ENCODE peak calls at places on chromosome 2, in ten cellular contexts. D is HepG2, K is testis, H is HCT116, Q is lower leg skin, G is heart left ventricle, O is A549, F is H1, U is tibial nerve, J is IMR-90. C is an unnamed sample.

GRCh38 chr2:18378020-18378653 is 182.3 kb downstream of the RDH14 start:
- DNase-seq in D (peak; percentile 49), K (peak; percentile 60), H (peak; percentile 19), Q (no peak), G (peak; percentile 26), O (peak; percentile 55), F (peak; percentile 58), U (peak; percentile 43), J (peak; percentile 49), C (peak; percentile 10)

GRCh38 chr2:172398444-172398843 is 28.9 kb upstream of the ITGA6 start:
- DNase-seq in D (no peak), K (no peak), H (peak; percentile 3), Q (no peak), G (no peak), O (no peak), F (no peak), U (no peak), J (no peak), C (no peak)

GRCh38 chr2:138329591-138329990 is 172.0 kb upstream of the SPOPL start:
- DNase-seq in D (no peak), K (no peak), H (no peak), Q (no peak), G (no peak), O (no peak), F (no peak), U (no peak), J (no peak), C (no peak)

GRCh38 chr2:1855150-1855549 is 110.8 kb upstream of the PXDN start:
- DNase-seq in D (no peak), K (no peak), H (no peak), Q (no peak), G (no peak), O (no peak), F (peak; percentile 69), U (no peak), J (no peak), C (no peak)

GRCh38 chr2:65326276-65326675 is 98.6 kb downstream of the ACTR2 start:
- DNase-seq in D (no peak), K (no peak), H (no peak), Q (no peak), G (no peak), O (no peak), F (no peak), U (no peak), J (no peak), C (no peak)

GRCh38 chr2:234198976-234199375 is 148.5 kb downstream of the SPP2 start:
- DNase-seq in D (no peak), K (no peak), H (no peak), Q (no peak), G (no peak), O (no peak), F (no peak), U (no peak), J (peak; percentile 22), C (no peak)

GRCh38 chr2:66445076-66445724 is 10.3 kb downstream of the MEIS1 start:
- DNase-seq in D (no peak), K (no peak), H (no peak), Q (no peak), G (peak; percentile 25), O (no peak), F (peak; percentile 70), U (no peak), J (no peak), C (no peak)

GRCh38 chr2:205139822-205140612 is 542.3 kb upstream of the NRP2 start:
- DNase-seq in D (no peak), K (no peak), H (no peak), Q (peak; percentile 16), G (peak; percentile 19), O (no peak), F (peak; percentile 61), U (no peak), J (no peak), C (peak; percentile 76)

GRCh38 chr2:98868548-98869271 is 67.3 kb downstream of the CRACDL start:
- DNase-seq in D (peak; percentile 80), K (no peak), H (no peak), Q (no peak), G (no peak), O (no peak), F (no peak), U (no peak), J (no peak), C (no peak)

GRCh38 chr2:75065402-75066008 is 107.1 kb downstream of the POLE4 start:
- DNase-seq in D (no peak), K (no peak), H (no peak), Q (no peak), G (no peak), O (no peak), F (no peak), U (no peak), J (peak; percentile 55), C (no peak)

GRCh38 chr2:47783491-47784330 is 766 bp downstream of the MSH6 start:
- DNase-seq in D (peak; percentile 60), K (peak; percentile 89), H (peak; percentile 37), Q (peak; percentile 39), G (peak; percentile 69), O (peak; percentile 82), F (peak; percentile 89), U (peak; percentile 41), J (peak; percentile 32), C (peak; percentile 83)

DNA sequence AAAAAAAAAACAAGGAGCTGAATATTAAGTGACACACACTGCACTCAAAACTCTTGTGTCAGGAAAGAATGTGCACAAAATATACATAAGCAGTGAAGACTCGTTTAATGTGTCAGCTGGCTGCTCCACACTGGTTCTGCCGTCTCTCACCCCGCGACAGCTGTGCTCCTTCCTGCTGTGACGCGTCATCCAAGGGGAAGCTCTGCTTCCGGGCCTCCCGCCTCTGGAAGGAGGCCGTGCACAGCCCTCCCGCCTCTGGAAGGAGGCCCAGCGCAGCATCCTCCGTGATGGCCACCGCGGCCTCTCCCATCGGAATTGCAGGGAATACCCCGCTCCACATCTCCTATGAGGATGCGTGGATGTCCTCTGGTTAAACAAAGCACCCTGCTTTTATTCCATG is 151.0 kb downstream of the HDAC4 start:
- DNase-seq in D (no peak), K (no peak), H (no peak), Q (no peak), G (peak; percentile 85), O (no peak), F (no peak), U (no peak), J (peak; percentile 93), C (no peak)
- TF ChIP-seq POLR2A in D (no peak), K (no peak), H (no peak), Q (no peak), G (no peak), O (no peak), F (no peak), U (no peak), J (no peak), C (no peak)

GRCh38 chr2:100812573-100812972 is 7.4 kb upstream of the NPAS2 start:
- DNase-seq in D (no peak), K (no peak), H (no peak), Q (no peak), G (no peak), O (no peak), F (no peak), U (no peak), J (no peak), C (no peak)
- TF ChIP-seq POLR2A in D (no peak), K (no peak), H (no peak), Q (no peak), G (no peak), O (no peak), F (no peak), U (no peak), J (no peak), C (no peak)

GRCh38 chr2:84965827-84966226 is 5.1 kb upstream of the KCMF1 start:
- DNase-seq in D (no peak), K (no peak), H (no peak), Q (no peak), G (no peak), O (no peak), F (no peak), U (no peak), J (no peak), C (no peak)

GRCh38 chr2:84971799-84972790 is 1.1 kb downstream of the KCMF1 start:
- DNase-seq in D (no peak), K (peak; percentile 48), H (no peak), Q (peak; percentile 29), G (peak; percentile 57), O (peak; percentile 46), F (peak; percentile 69), U (no peak), J (peak; percentile 42), C (peak; percentile 78)

GRCh38 chr2:84969511-84970265 is 1.3 kb upstream of the KCMF1 start:
- DNase-seq in D (no peak), K (peak; percentile 30), H (no peak), Q (no peak), G (no peak), O (peak; percentile 52), F (no peak), U (no peak), J (peak; percentile 31), C (peak; percentile 63)

GRCh38 chr2:84970266-84970955 is 550 bp upstream of the KCMF1 start:
- DNase-seq in D (no peak), K (peak; percentile 65), H (no peak), Q (peak; percentile 37), G (peak; percentile 70), O (peak; percentile 70), F (peak; percentile 77), U (peak; percentile 40), J (peak; percentile 36), C (peak; percentile 78)

GRCh38 chr2:84970956-84971798 is at the start of gene KCMF1:
- DNase-seq in D (no peak), K (peak; percentile 75), H (no peak), Q (peak; percentile 36), G (peak; percentile 89), O (peak; percentile 89), F (peak; percentile 70), U (peak; percentile 39), J (peak; percentile 74), C (peak; percentile 83)
- TF ChIP-seq POLR2A in D (peak; percentile 68), K (no peak), H (no peak), Q (no peak), G (no peak), O (peak; percentile 40), F (peak; percentile 29), U (peak; percentile 35), J (peak; percentile 51), C (peak; percentile 38)

DNA sequence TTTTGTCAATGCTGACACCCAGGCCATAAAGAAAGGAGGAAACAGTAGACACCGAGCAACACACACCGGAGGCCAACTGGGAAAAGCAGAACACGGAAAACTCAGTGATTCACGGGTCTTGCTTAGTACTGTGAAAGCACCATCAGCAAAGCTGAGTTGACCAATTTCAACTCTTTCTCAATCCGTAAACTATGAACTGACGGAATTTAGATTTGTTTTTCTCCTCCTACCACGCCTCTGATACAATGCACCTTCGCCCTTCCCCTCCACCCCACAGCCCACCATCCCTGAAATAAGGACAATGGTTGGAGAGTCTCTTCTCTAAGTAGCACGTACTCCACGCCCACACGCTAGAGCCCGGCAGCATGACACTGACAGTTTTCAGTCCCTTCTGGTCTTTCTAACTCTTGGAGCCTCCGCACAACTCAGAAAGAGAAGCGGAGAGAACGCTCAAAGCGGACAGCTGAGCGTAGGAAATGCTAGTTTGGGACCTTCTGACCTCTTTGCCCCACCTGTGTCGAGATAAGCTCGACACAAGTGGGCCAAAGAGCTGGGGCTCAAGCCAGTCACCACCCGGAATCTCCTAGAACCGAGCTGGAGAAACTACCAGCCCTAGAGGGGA is 675 bp downstream of the LNPK start:
- DNase-seq in D (peak; percentile 73), K (peak; percentile 67), H (no peak), Q (peak; percentile 22), G (peak; percentile 49), O (peak; percentile 22), F (no peak), U (peak; percentile 35), J (peak; percentile 45), C (peak; percentile 79)
- TF ChIP-seq POLR2A in D (peak; percentile 59), K (no peak), H (no peak), Q (no peak), G (no peak), O (no peak), F (no peak), U (no peak), J (no peak), C (no peak)

GRCh38 chr2:195657634-195658540 is 861 bp downstream of the SLC39A10 start:
- DNase-seq in D (peak; percentile 80), K (peak; percentile 90), H (no peak), Q (peak; percentile 75), G (peak; percentile 77), O (peak; percentile 92), F (peak; percentile 68), U (peak; percentile 83), J (peak; percentile 87), C (peak; percentile 79)
- TF ChIP-seq POLR2A in D (peak; percentile 67), K (no peak), H (no peak), Q (no peak), G (no peak), O (no peak), F (no peak), U (peak; percentile 61), J (peak; percentile 78), C (peak; percentile 15)

C was measured in erythroblast.